ENCODE peak calls at places on chromosomes 2 and 18, in four cellular contexts. One of them, this sample, is unnamed.

GRCh38 chr2:10575566-10576300 is 114.0 kb downstream of the NOL10 start:
- DNase-seq in NCI-H1436: no peak
- DNase-seq in stimulated activated CD4-positive, alpha-beta T cell treated with anti-CD3 and anti-CD28 coated beads, Interleukin-1b, Interleukin-23, amount 100 ng/mL, for 1 hour: no peak
- DNase-seq in T-helper 1 cell: no peak
- DNase-seq in this sample: no peak

GRCh38 chr2:85744771-85745601 is 8.8 kb upstream of the ATOH8 start:
- DNase-seq in NCI-H1436: no peak
- DNase-seq in stimulated activated CD4-positive, alpha-beta T cell treated with anti-CD3 and anti-CD28 coated beads, Interleukin-1b, Interleukin-23, amount 100 ng/mL, for 1 hour: no peak
- DNase-seq in T-helper 1 cell: no peak
- DNase-seq in this sample: no peak

GRCh38 chr18:23453657-23454011 is 547 bp downstream of the RIOK3 start:
- DNase-seq in NCI-H1436: no peak
- DNase-seq in stimulated activated CD4-positive, alpha-beta T cell treated with anti-CD3 and anti-CD28 coated beads, Interleukin-1b, Interleukin-23, amount 100 ng/mL, for 1 hour: no peak
- DNase-seq in T-helper 1 cell: no peak
- DNase-seq in this sample: no peak

GRCh38 chr2:113901943-113902342 is 12.1 kb downstream of the ACTR3 start:
- DNase-seq in NCI-H1436: no peak
- DNase-seq in stimulated activated CD4-positive, alpha-beta T cell treated with anti-CD3 and anti-CD28 coated beads, Interleukin-1b, Interleukin-23, amount 100 ng/mL, for 1 hour: no peak
- DNase-seq in T-helper 1 cell: no peak
- DNase-seq in this sample: peak

GRCh38 chr2:108927936-108928659 is 60.9 kb downstream of the EDAR start:
- DNase-seq in NCI-H1436: peak
- DNase-seq in stimulated activated CD4-positive, alpha-beta T cell treated with anti-CD3 and anti-CD28 coated beads, Interleukin-1b, Interleukin-23, amount 100 ng/mL, for 1 hour: no peak
- DNase-seq in T-helper 1 cell: no peak
- DNase-seq in this sample: peak

GRCh38 chr2:102066554-102066953 is 74.8 kb downstream of the IL1R2 start:
- DNase-seq in NCI-H1436: no peak
- DNase-seq in stimulated activated CD4-positive, alpha-beta T cell treated with anti-CD3 and anti-CD28 coated beads, Interleukin-1b, Interleukin-23, amount 100 ng/mL, for 1 hour: no peak
- DNase-seq in T-helper 1 cell: no peak
- DNase-seq in this sample: no peak

GRCh38 chr18:58041633-58042032 is 2.4 kb upstream of the NEDD4L start:
- DNase-seq in NCI-H1436: no peak
- DNase-seq in stimulated activated CD4-positive, alpha-beta T cell treated with anti-CD3 and anti-CD28 coated beads, Interleukin-1b, Interleukin-23, amount 100 ng/mL, for 1 hour: no peak
- DNase-seq in T-helper 1 cell: no peak
- DNase-seq in this sample: no peak

GRCh38 chr2:112493858-112494648 is 12.1 kb downstream of the TTL start:
- DNase-seq in NCI-H1436: peak
- DNase-seq in stimulated activated CD4-positive, alpha-beta T cell treated with anti-CD3 and anti-CD28 coated beads, Interleukin-1b, Interleukin-23, amount 100 ng/mL, for 1 hour: no peak
- DNase-seq in T-helper 1 cell: no peak
- DNase-seq in this sample: no peak

GRCh38 chr2:71706121-71706520 is 252.8 kb downstream of the DYSF start:
- DNase-seq in NCI-H1436: no peak
- DNase-seq in stimulated activated CD4-positive, alpha-beta T cell treated with anti-CD3 and anti-CD28 coated beads, Interleukin-1b, Interleukin-23, amount 100 ng/mL, for 1 hour: no peak
- DNase-seq in T-helper 1 cell: no peak
- DNase-seq in this sample: no peak

GRCh38 chr18:48360376-48361021 is 48.7 kb downstream of the ZBTB7C start:
- DNase-seq in NCI-H1436: no peak
- DNase-seq in stimulated activated CD4-positive, alpha-beta T cell treated with anti-CD3 and anti-CD28 coated beads, Interleukin-1b, Interleukin-23, amount 100 ng/mL, for 1 hour: no peak
- DNase-seq in T-helper 1 cell: no peak
- DNase-seq in this sample: no peak

GRCh38 chr2:174003635-174004310 is 38.6 kb upstream of the SP3 start:
- DNase-seq in NCI-H1436: no peak
- DNase-seq in stimulated activated CD4-positive, alpha-beta T cell treated with anti-CD3 and anti-CD28 coated beads, Interleukin-1b, Interleukin-23, amount 100 ng/mL, for 1 hour: no peak
- DNase-seq in T-helper 1 cell: no peak
- DNase-seq in this sample: no peak

GRCh38 chr18:39842042-39842791 is 2112.8 kb upstream of the PIK3C3 start:
- DNase-seq in NCI-H1436: no peak
- DNase-seq in stimulated activated CD4-positive, alpha-beta T cell treated with anti-CD3 and anti-CD28 coated beads, Interleukin-1b, Interleukin-23, amount 100 ng/mL, for 1 hour: no peak
- DNase-seq in T-helper 1 cell: no peak
- DNase-seq in this sample: no peak

GRCh38 chr2:231280861-231281260 is 82.4 kb downstream of the ARMC9 start:
- DNase-seq in NCI-H1436: no peak
- DNase-seq in stimulated activated CD4-positive, alpha-beta T cell treated with anti-CD3 and anti-CD28 coated beads, Interleukin-1b, Interleukin-23, amount 100 ng/mL, for 1 hour: no peak
- DNase-seq in T-helper 1 cell: no peak
- DNase-seq in this sample: no peak

GRCh38 chr2:239003933-239004636 is 156.2 kb downstream of the TWIST2 start:
- DNase-seq in NCI-H1436: no peak
- DNase-seq in stimulated activated CD4-positive, alpha-beta T cell treated with anti-CD3 and anti-CD28 coated beads, Interleukin-1b, Interleukin-23, amount 100 ng/mL, for 1 hour: no peak
- DNase-seq in T-helper 1 cell: no peak
- DNase-seq in this sample: no peak

GRCh38 chr2:56534321-56534720 is 350.5 kb downstream of the CCDC85A start:
- DNase-seq in NCI-H1436: no peak
- DNase-seq in stimulated activated CD4-positive, alpha-beta T cell treated with anti-CD3 and anti-CD28 coated beads, Interleukin-1b, Interleukin-23, amount 100 ng/mL, for 1 hour: no peak
- DNase-seq in T-helper 1 cell: no peak
- DNase-seq in this sample: no peak

GRCh38 chr2:75311993-75312392 is 112.7 kb upstream of the TACR1 start:
- DNase-seq in NCI-H1436: no peak
- DNase-seq in stimulated activated CD4-positive, alpha-beta T cell treated with anti-CD3 and anti-CD28 coated beads, Interleukin-1b, Interleukin-23, amount 100 ng/mL, for 1 hour: no peak
- DNase-seq in T-helper 1 cell: no peak
- DNase-seq in this sample: no peak

GRCh38 chr2:27545348-27546141 is 37.3 kb upstream of the ZNF512 start:
- DNase-seq in NCI-H1436: no peak
- DNase-seq in stimulated activated CD4-positive, alpha-beta T cell treated with anti-CD3 and anti-CD28 coated beads, Interleukin-1b, Interleukin-23, amount 100 ng/mL, for 1 hour: no peak
- DNase-seq in T-helper 1 cell: no peak
- DNase-seq in this sample: no peak

GRCh38 chr2:120579916-120580685 is 155.6 kb upstream of the GLI2 start:
- DNase-seq in NCI-H1436: no peak
- DNase-seq in stimulated activated CD4-positive, alpha-beta T cell treated with anti-CD3 and anti-CD28 coated beads, Interleukin-1b, Interleukin-23, amount 100 ng/mL, for 1 hour: no peak
- DNase-seq in T-helper 1 cell: no peak
- DNase-seq in this sample: no peak

GRCh38 chr2:237904806-237905599 is 45.6 kb downstream of the RAMP1 start:
- DNase-seq in NCI-H1436: no peak
- DNase-seq in stimulated activated CD4-positive, alpha-beta T cell treated with anti-CD3 and anti-CD28 coated beads, Interleukin-1b, Interleukin-23, amount 100 ng/mL, for 1 hour: no peak
- DNase-seq in T-helper 1 cell: no peak
- DNase-seq in this sample: peak

GRCh38 chr2:172086349-172087190 is 1.3 kb downstream of the DLX1 start:
- DNase-seq in NCI-H1436: no peak
- DNase-seq in stimulated activated CD4-positive, alpha-beta T cell treated with anti-CD3 and anti-CD28 coated beads, Interleukin-1b, Interleukin-23, amount 100 ng/mL, for 1 hour: no peak
- DNase-seq in T-helper 1 cell: peak
- DNase-seq in this sample: peak

GRCh38 chr2:49351531-49351930 is 197.2 kb upstream of the FSHR start:
- DNase-seq in NCI-H1436: no peak
- DNase-seq in stimulated activated CD4-positive, alpha-beta T cell treated with anti-CD3 and anti-CD28 coated beads, Interleukin-1b, Interleukin-23, amount 100 ng/mL, for 1 hour: no peak
- DNase-seq in T-helper 1 cell: no peak
- DNase-seq in this sample: no peak

GRCh38 chr18:903703-904102 is 968 bp upstream of the ADCYAP1 start:
- DNase-seq in NCI-H1436: no peak
- DNase-seq in stimulated activated CD4-positive, alpha-beta T cell treated with anti-CD3 and anti-CD28 coated beads, Interleukin-1b, Interleukin-23, amount 100 ng/mL, for 1 hour: peak
- DNase-seq in T-helper 1 cell: no peak
- DNase-seq in this sample: peak

GRCh38 chr2:143629344-143629743 is 500.1 kb downstream of the ARHGAP15 start:
- DNase-seq in NCI-H1436: no peak
- DNase-seq in stimulated activated CD4-positive, alpha-beta T cell treated with anti-CD3 and anti-CD28 coated beads, Interleukin-1b, Interleukin-23, amount 100 ng/mL, for 1 hour: no peak
- DNase-seq in T-helper 1 cell: no peak
- DNase-seq in this sample: peak

GRCh38 chr2:107195631-107196030 is 309.7 kb upstream of the ST6GAL2 start:
- DNase-seq in NCI-H1436: no peak
- DNase-seq in stimulated activated CD4-positive, alpha-beta T cell treated with anti-CD3 and anti-CD28 coated beads, Interleukin-1b, Interleukin-23, amount 100 ng/mL, for 1 hour: no peak
- DNase-seq in T-helper 1 cell: no peak
- DNase-seq in this sample: no peak

GRCh38 chr2:134360750-134361487 is 107.0 kb downstream of the MGAT5 start:
- DNase-seq in NCI-H1436: no peak
- DNase-seq in stimulated activated CD4-positive, alpha-beta T cell treated with anti-CD3 and anti-CD28 coated beads, Interleukin-1b, Interleukin-23, amount 100 ng/mL, for 1 hour: no peak
- DNase-seq in T-helper 1 cell: no peak
- DNase-seq in this sample: no peak

GRCh38 chr2:181907005-181907549 is 15.5 kb downstream of the ITPRID2 start:
- DNase-seq in NCI-H1436: no peak
- DNase-seq in stimulated activated CD4-positive, alpha-beta T cell treated with anti-CD3 and anti-CD28 coated beads, Interleukin-1b, Interleukin-23, amount 100 ng/mL, for 1 hour: no peak
- DNase-seq in T-helper 1 cell: no peak
- DNase-seq in this sample: no peak

GRCh38 chr18:35050004-35050623 is 8.9 kb downstream of the MAPRE2 start:
- DNase-seq in NCI-H1436: no peak
- DNase-seq in stimulated activated CD4-positive, alpha-beta T cell treated with anti-CD3 and anti-CD28 coated beads, Interleukin-1b, Interleukin-23, amount 100 ng/mL, for 1 hour: no peak
- DNase-seq in T-helper 1 cell: no peak
- DNase-seq in this sample: no peak

GRCh38 chr2:232551289-232551688 is 800 bp downstream of the EIF4E2 start:
- DNase-seq in NCI-H1436: no peak
- DNase-seq in stimulated activated CD4-positive, alpha-beta T cell treated with anti-CD3 and anti-CD28 coated beads, Interleukin-1b, Interleukin-23, amount 100 ng/mL, for 1 hour: no peak
- DNase-seq in T-helper 1 cell: no peak
- DNase-seq in this sample: no peak

GRCh38 chr2:168948621-168949212 is 47.6 kb downstream of the G6PC2 start:
- DNase-seq in NCI-H1436: no peak
- DNase-seq in stimulated activated CD4-positive, alpha-beta T cell treated with anti-CD3 and anti-CD28 coated beads, Interleukin-1b, Interleukin-23, amount 100 ng/mL, for 1 hour: no peak
- DNase-seq in T-helper 1 cell: no peak
- DNase-seq in this sample: peak

GRCh38 chr18:58484989-58485962 is 143.6 kb downstream of the ALPK2 start:
- DNase-seq in NCI-H1436: no peak
- DNase-seq in stimulated activated CD4-positive, alpha-beta T cell treated with anti-CD3 and anti-CD28 coated beads, Interleukin-1b, Interleukin-23, amount 100 ng/mL, for 1 hour: no peak
- DNase-seq in T-helper 1 cell: no peak
- DNase-seq in this sample: no peak

GRCh38 chr18:59893971-59894370 is 5.8 kb upstream of the PMAIP1 start:
- DNase-seq in NCI-H1436: no peak
- DNase-seq in stimulated activated CD4-positive, alpha-beta T cell treated with anti-CD3 and anti-CD28 coated beads, Interleukin-1b, Interleukin-23, amount 100 ng/mL, for 1 hour: no peak
- DNase-seq in T-helper 1 cell: no peak
- DNase-seq in this sample: no peak

GRCh38 chr18:49673281-49673680 is 111.4 kb downstream of the LIPG start:
- DNase-seq in NCI-H1436: no peak
- DNase-seq in stimulated activated CD4-positive, alpha-beta T cell treated with anti-CD3 and anti-CD28 coated beads, Interleukin-1b, Interleukin-23, amount 100 ng/mL, for 1 hour: no peak
- DNase-seq in T-helper 1 cell: no peak
- DNase-seq in this sample: no peak

GRCh38 chr2:159124441-159124911 is 156.0 kb downstream of the TANC1 start:
- DNase-seq in NCI-H1436: no peak
- DNase-seq in stimulated activated CD4-positive, alpha-beta T cell treated with anti-CD3 and anti-CD28 coated beads, Interleukin-1b, Interleukin-23, amount 100 ng/mL, for 1 hour: no peak
- DNase-seq in T-helper 1 cell: no peak
- DNase-seq in this sample: peak

GRCh38 chr2:128268611-128269357 is 49.9 kb downstream of the HS6ST1 start:
- DNase-seq in NCI-H1436: no peak
- DNase-seq in stimulated activated CD4-positive, alpha-beta T cell treated with anti-CD3 and anti-CD28 coated beads, Interleukin-1b, Interleukin-23, amount 100 ng/mL, for 1 hour: no peak
- DNase-seq in T-helper 1 cell: no peak
- DNase-seq in this sample: no peak

This sample was measured in Kasumi-1.